ENCODE peak calls at places on chromosome 2, in six cellular contexts. S is OCI-LY7, Y is IMR-90, Q is A549, P is mucosa of descending colon, L is fibroblast of lung. E is an unnamed sample.
A peak's percentile ranks its signal among the peaks of the same experiment; 100 is the strongest.

GRCh38 chr2:153005051-153005450 is 286.6 kb downstream of the ARL6IP6 start:
- DNase-seq in S (no peak), Y (no peak), Q (no peak), P (no peak), L (no peak), E (no peak)

GRCh38 chr2:142014536-142014935 is 116.3 kb downstream of the LRP1B start:
- DNase-seq in S (no peak), Y (no peak), Q (no peak), P (no peak), L (no peak), E (no peak)

GRCh38 chr2:44205169-44205568 is 36.5 kb downstream of the PPM1B start:
- DNase-seq in S (no peak), Y (no peak), Q (no peak), P (no peak), L (no peak), E (no peak)

GRCh38 chr2:66717973-66718372 is 283.0 kb downstream of the MEIS1 start:
- DNase-seq in S (no peak), Y (no peak), Q (no peak), P (no peak), L (no peak), E (no peak)

GRCh38 chr2:11132036-11132671 is 23.1 kb upstream of the SLC66A3 start:
- DNase-seq in S (no peak), Y (no peak), Q (no peak), P (no peak), L (no peak), E (no peak)

GRCh38 chr2:154686162-154686561 is 12.3 kb upstream of the KCNJ3 start:
- DNase-seq in S (no peak), Y (no peak), Q (no peak), P (no peak), L (no peak), E (no peak)

GRCh38 chr2:167212054-167212648 is 323.9 kb downstream of the XIRP2 start:
- DNase-seq in S (peak; percentile 23), Y (peak; percentile 66), Q (peak; percentile 36), P (no peak), L (peak; percentile 78), E (peak; percentile 57)

GRCh38 chr2:224025874-224026273 is 13.2 kb downstream of the SERPINE2 start:
- DNase-seq in S (peak; percentile 71), Y (no peak), Q (no peak), P (no peak), L (no peak), E (no peak)

GRCh38 chr2:113791697-113792590 is 35.5 kb upstream of the SLC35F5 start:
- DNase-seq in S (peak; percentile 29), Y (peak; percentile 32), Q (peak; percentile 37), P (no peak), L (no peak), E (no peak)

GRCh38 chr2:210445116-210445707 is 31.3 kb downstream of the LANCL1 start:
- DNase-seq in S (peak; percentile 37), Y (peak; percentile 27), Q (peak; percentile 6), P (no peak), L (peak; percentile 48), E (no peak)

GRCh38 chr2:215367647-215368492 is 56.0 kb downstream of the ATIC start:
- DNase-seq in S (no peak), Y (peak; percentile 93), Q (no peak), P (no peak), L (peak; percentile 73), E (no peak)

GRCh38 chr2:74833418-74834233 is at the start of gene HK2:
- DNase-seq in S (peak; percentile 96), Y (peak; percentile 88), Q (peak; percentile 62), P (peak; percentile 93), L (peak; percentile 81), E (peak; percentile 91)

GRCh38 chr2:238498188-238498587 is 71.5 kb downstream of the ASB1 start:
- DNase-seq in S (no peak), Y (no peak), Q (no peak), P (no peak), L (no peak), E (peak; percentile 13)

GRCh38 chr2:105775809-105776559 is 31.3 kb downstream of the NCK2 start:
- DNase-seq in S (peak; percentile 62), Y (no peak), Q (no peak), P (peak; percentile 67), L (no peak), E (no peak)

GRCh38 chr2:224042191-224042696 is 3.2 kb upstream of the SERPINE2 start:
- DNase-seq in S (no peak), Y (peak; percentile 38), Q (no peak), P (no peak), L (peak; percentile 74), E (no peak)

GRCh38 chr2:240831594-240832204 is 11.7 kb upstream of the KIF1A start:
- DNase-seq in S (no peak), Y (no peak), Q (no peak), P (no peak), L (no peak), E (no peak)

GRCh38 chr2:196987654-196988364 is 61.3 kb upstream of the PGAP1 start:
- DNase-seq in S (peak; percentile 8), Y (peak; percentile 98), Q (peak; percentile 85), P (no peak), L (peak; percentile 98), E (no peak)

GRCh38 chr2:43227830-43228280 is 1.4 kb upstream of the ZFP36L2 start:
- DNase-seq in S (no peak), Y (peak; percentile 46), Q (no peak), P (no peak), L (no peak), E (no peak)

GRCh38 chr2:98404556-98405250 is 40.0 kb upstream of the INPP4A start:
- DNase-seq in S (no peak), Y (no peak), Q (no peak), P (no peak), L (no peak), E (no peak)

GRCh38 chr2:54673501-54673998 is 49.9 kb upstream of the EML6 start:
- DNase-seq in S (no peak), Y (no peak), Q (no peak), P (peak; percentile 84), L (peak; percentile 26), E (peak; percentile 87)

GRCh38 chr2:44937688-44938240 is 3.7 kb upstream of the SIX3 start:
- DNase-seq in S (no peak), Y (no peak), Q (peak; percentile 87), P (peak; percentile 48), L (no peak), E (no peak)

GRCh38 chr2:166091439-166091838 is 36.4 kb downstream of the SCN1A start:
- DNase-seq in S (no peak), Y (peak; percentile 32), Q (peak; percentile 22), P (no peak), L (peak; percentile 52), E (no peak)

GRCh38 chr2:157291018-157291417 is 33.5 kb downstream of the GALNT5 start:
- DNase-seq in S (no peak), Y (peak; percentile 13), Q (peak; percentile 65), P (no peak), L (no peak), E (no peak)

GRCh38 chr2:1925516-1925915 is 181.2 kb upstream of the PXDN start:
- DNase-seq in S (no peak), Y (no peak), Q (no peak), P (no peak), L (no peak), E (no peak)

GRCh38 chr2:79180092-79180491 is 20.5 kb upstream of the REG3A start:
- DNase-seq in S (no peak), Y (no peak), Q (no peak), P (no peak), L (no peak), E (no peak)

GRCh38 chr2:222952204-222952603 is 91.4 kb downstream of the ACSL3 start:
- DNase-seq in S (peak; percentile 11), Y (no peak), Q (no peak), P (no peak), L (no peak), E (no peak)

GRCh38 chr2:88669371-88670214 is 21.9 kb upstream of the RPIA start:
- DNase-seq in S (peak; percentile 74), Y (peak; percentile 52), Q (peak; percentile 56), P (no peak), L (peak; percentile 62), E (peak; percentile 31)

GRCh38 chr2:102253140-102253752 is 58.1 kb upstream of the IL1RL1 start:
- DNase-seq in S (no peak), Y (no peak), Q (no peak), P (no peak), L (no peak), E (no peak)

GRCh38 chr2:40955635-40956034 is 503.7 kb upstream of the SLC8A1 start:
- DNase-seq in S (peak; percentile 12), Y (no peak), Q (no peak), P (no peak), L (peak; percentile 1), E (no peak)

GRCh38 chr2:47193607-47194006 is 38.5 kb upstream of the STPG4 start:
- DNase-seq in S (no peak), Y (no peak), Q (no peak), P (no peak), L (no peak), E (no peak)
- H3K4me1 ChIP-seq in S (no peaks in the 10 kb centered on the region), Y (peaks cover 32% of the 10 kb centered on the region), Q (peaks cover 87% of the 10 kb centered on the region), P (peaks cover 5% of the 10 kb centered on the region), L (peaks cover 51% of the 10 kb centered on the region), E (peaks cover 6% of the 10 kb centered on the region)

GRCh38 chr2:29590211-29590610 is 331.2 kb downstream of the ALK start:
- DNase-seq in S (no peak), Y (no peak), Q (no peak), P (no peak), L (no peak), E (no peak)
- TF ChIP-seq CTCF in S (no peak), Y (no peak), Q (no peak), P (no peak), L (no peak), E (no peak)

DNA sequence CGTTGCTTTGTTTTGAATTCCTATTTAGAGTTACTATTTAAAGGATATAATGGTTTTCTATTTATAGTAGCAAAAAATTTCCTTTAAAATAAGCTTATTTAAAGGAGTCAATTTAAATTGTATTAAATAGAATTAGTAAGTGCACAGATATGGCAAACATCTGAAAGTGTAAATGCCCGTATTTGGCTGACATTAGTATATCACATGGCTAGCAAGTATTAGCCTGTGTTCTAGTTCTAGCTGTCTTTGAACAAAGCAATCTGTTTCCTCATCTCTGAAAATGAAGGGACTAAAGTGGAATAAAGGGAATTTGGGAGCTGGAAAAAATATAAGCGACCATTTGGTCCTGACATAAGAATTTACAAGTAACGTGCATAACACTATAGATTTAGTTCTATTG is 32.2 kb downstream of the PELI1 start:
- DNase-seq in S (no peak), Y (no peak), Q (no peak), P (no peak), L (peak; percentile 34), E (no peak)
- H3K4me1 ChIP-seq in S (peaks cover 98% of the 10 kb centered on the region), Y (no peaks in the 10 kb centered on the region), Q (peaks cover 23% of the 10 kb centered on the region), P (peaks cover 73% of the 10 kb centered on the region), L (peaks cover 7% of the 10 kb centered on the region), E (no peaks in the 10 kb centered on the region)

DNA sequence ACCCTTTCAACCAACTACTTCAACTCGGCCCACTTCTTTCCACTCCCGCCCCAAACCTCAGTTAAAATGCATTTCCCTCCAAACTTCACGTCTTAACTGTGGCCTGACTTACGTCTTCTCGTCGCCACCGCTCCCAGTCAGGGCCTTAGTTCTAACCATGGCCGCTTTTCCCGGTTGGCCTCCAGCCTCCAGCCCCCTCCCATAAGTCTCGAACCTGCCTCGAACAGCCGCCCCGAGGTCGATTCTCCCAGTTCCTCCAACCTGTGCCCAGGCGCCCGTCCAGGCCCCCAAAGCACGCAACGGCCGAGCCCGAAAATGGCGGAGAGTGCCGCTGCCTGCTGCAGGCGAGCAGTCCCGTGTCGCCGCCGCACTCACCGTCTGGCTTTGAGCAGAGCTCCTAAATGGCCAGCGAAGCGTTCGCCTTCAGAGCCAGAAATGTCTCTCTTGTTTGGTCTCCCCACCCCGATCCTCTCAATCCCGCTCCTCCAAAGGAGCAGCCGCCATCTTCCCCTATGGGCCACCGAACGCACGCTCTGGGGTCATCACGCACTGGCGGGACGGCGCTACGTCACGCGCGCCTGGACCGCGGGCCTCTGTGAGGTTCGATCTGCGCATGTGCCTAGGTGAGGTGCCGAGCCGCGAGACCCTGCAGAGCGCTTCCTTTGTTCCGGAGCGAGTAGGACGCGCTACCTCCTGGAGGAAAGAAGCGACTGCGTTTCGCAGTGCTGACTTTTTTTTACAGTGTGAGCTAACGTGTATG is at the start of gene WDR33:
- DNase-seq in S (peak; percentile 98), Y (peak; percentile 84), Q (peak; percentile 93), P (peak; percentile 96), L (peak; percentile 81), E (peak; percentile 94)
- TF ChIP-seq CTCF in S (peak; percentile 44), Y (peak; percentile 28), Q (no peak), P (no peak), L (no peak), E (peak; percentile 8)

E was measured in colonic mucosa.